ENCODE peak calls at places on chromosomes 13 and 19, in nine cellular contexts. E, D, V, G, F, L, T, H and W are unnamed samples.

GRCh38 chr13:65275838-65276630 is 1954.1 kb downstream of the PCDH9 start:
- DNase-seq in H (no peak), D (no peak), L (no peak), G (no peak), T (no peak), V (no peak), F (no peak), E (no peak), W (no peak)

GRCh38 chr19:47296036-47296435 is 13.6 kb upstream of the C5AR1 start:
- DNase-seq in G (peak; percentile 69), E (peak; percentile 79), L (peak; percentile 82), V (peak; percentile 81), D (peak; percentile 68), H (peak; percentile 91), F (peak; percentile 80), T (no peak), W (peak; percentile 80)

GRCh38 chr13:89695343-89696257 is 1651.9 kb upstream of the MIR17HG start:
- DNase-seq in F (peak; percentile 74), V (peak; percentile 2), E (no peak), T (no peak), L (peak; percentile 7), D (no peak), H (peak; percentile 30), G (peak; percentile 57), W (no peak)

GRCh38 chr13:34030782-34031181 is 212.8 kb downstream of the RFC3 start:
- DNase-seq in V (peak; percentile 71), G (no peak), F (no peak), L (no peak), D (no peak), E (no peak), T (no peak), H (no peak), W (no peak)

GRCh38 chr19:51367565-51368365 is 1.0 kb downstream of the CLDND2 start:
- DNase-seq in G (peak; percentile 90), F (peak; percentile 98), L (peak; percentile 98), T (peak; percentile 92), V (peak; percentile 97), E (peak; percentile 100), D (peak; percentile 88), H (peak; percentile 100), W (peak; percentile 88)

GRCh38 chr13:25292301-25292700 is 5.0 kb upstream of the MTMR6 start:
- DNase-seq in E (no peak), H (no peak), V (peak; percentile 10), L (no peak), T (no peak), G (peak; percentile 10), F (peak; percentile 27), D (peak; percentile 10), W (no peak)

GRCh38 chr19:35845215-35846037 is 6.9 kb downstream of the NPHS1 start:
- DNase-seq in T (no peak), G (no peak), E (no peak), L (no peak), V (no peak), D (no peak), F (no peak), H (peak; percentile 42), W (no peak)

GRCh38 chr13:64505511-64505910 is 2724.6 kb downstream of the PCDH9 start:
- DNase-seq in T (peak; percentile 45), E (no peak), D (no peak), L (no peak), H (no peak), G (no peak), F (peak; percentile 58), V (peak; percentile 14), W (no peak)

GRCh38 chr19:48630289-48631036 is 6.7 kb downstream of the DBP start:
- DNase-seq in E (peak; percentile 91), V (no peak), L (no peak), T (no peak), G (no peak), D (no peak), H (no peak), F (peak; percentile 68), W (no peak)